ENCODE peak calls at places on chromosomes 16 and 17, in four cellular contexts. W is SK-N-SH, L is H1, H is GM12878. G is an unnamed sample.

GRCh38 chr16:4501071-4501478 is 24.9 kb downstream of the HMOX2 start:
- DNase-seq in L (no peak), H (no peak), W (no peak), G (no peak)

GRCh38 chr16:66043326-66043725 is 323.2 kb upstream of the CDH5 start:
- DNase-seq in L (no peak), W (no peak), H (no peak), G (no peak)

GRCh38 chr17:35713069-35713728 is 18.2 kb upstream of the RASL10B start:
- DNase-seq in W (peak), L (no peak), H (no peak), G (no peak)

GRCh38 chr16:81448154-81449131 is 3.8 kb downstream of the CMIP start:
- DNase-seq in H (no peak), W (no peak), L (no peak), G (no peak)

GRCh38 chr17:13465678-13466077 is 136.1 kb downstream of the HS3ST3A1 start:
- DNase-seq in W (no peak), L (no peak), H (no peak), G (no peak)

GRCh38 chr16:67594956-67595355 is 32.6 kb downstream of the CTCF start:
- DNase-seq in L (no peak), W (no peak), H (no peak), G (no peak)

GRCh38 chr17:47212458-47212857 is 3.3 kb downstream of the MYL4 start:
- DNase-seq in H (no peak), W (no peak), L (no peak), G (no peak)

GRCh38 chr17:42553161-42553818 is 567 bp downstream of the HSD17B1 start:
- DNase-seq in W (peak), H (no peak), L (no peak), G (peak)

GRCh38 chr16:12245923-12246290 is 269.4 kb downstream of the SNX29 start:
- DNase-seq in H (no peak), W (no peak), L (no peak), G (no peak)

GRCh38 chr16:80081851-80082250 is 458.9 kb upstream of the DYNLRB2 start:
- DNase-seq in H (no peak), W (no peak), L (no peak), G (no peak)

GRCh38 chr16:83481589-83481988 is 326.2 kb upstream of the HSBP1 start:
- DNase-seq in L (no peak), W (no peak), H (no peak), G (no peak)

GRCh38 chr17:6208608-6209180 is 138.5 kb downstream of the WSCD1 start:
- DNase-seq in L (no peak), H (no peak), W (no peak), G (no peak)

GRCh38 chr17:6209829-6210228 is 139.7 kb downstream of the WSCD1 start:
- DNase-seq in L (no peak), H (no peak), W (no peak), G (no peak)

GRCh38 chr17:6204203-6204722 is 134.1 kb downstream of the WSCD1 start:
- DNase-seq in L (no peak), W (no peak), H (no peak), G (no peak)

GRCh38 chr17:6205525-6205924 is 135.3 kb downstream of the WSCD1 start:
- DNase-seq in L (no peak), W (no peak), H (no peak), G (no peak)
- TF ChIP-seq NRF1 in L (no peak), W (no peak), H (no peak), G (no peak)

GRCh38 chr17:6640536-6641373 is at the start of the genes KIAA0753 and TXNDC17:
- DNase-seq in H (peak), W (peak), L (peak), G (peak)
- TF ChIP-seq NRF1 in H (no peak), W (peak), L (no peak), G (peak)

GRCh38 chr17:15236281-15237105 is 28.6 kb downstream of the PMP22 start:
- DNase-seq in L (no peak), H (no peak), W (no peak), G (peak)
- TF ChIP-seq NRF1 in L (no peak), H (no peak), W (no peak), G (no peak)

GRCh38 chr17:78381601-78382168 is 3.2 kb downstream of the PGS1 start:
- DNase-seq in W (no peak), H (no peak), L (no peak), G (peak)
- TF ChIP-seq NRF1 in W (no peak), H (no peak), L (no peak), G (no peak)

GRCh38 chr17:4706121-4706520 is 2.2 kb upstream of the PELP1 start:
- DNase-seq in H (no peak), L (no peak), W (no peak), G (no peak)
- TF ChIP-seq NRF1 in H (no peak), L (no peak), W (no peak), G (no peak)

DNA sequence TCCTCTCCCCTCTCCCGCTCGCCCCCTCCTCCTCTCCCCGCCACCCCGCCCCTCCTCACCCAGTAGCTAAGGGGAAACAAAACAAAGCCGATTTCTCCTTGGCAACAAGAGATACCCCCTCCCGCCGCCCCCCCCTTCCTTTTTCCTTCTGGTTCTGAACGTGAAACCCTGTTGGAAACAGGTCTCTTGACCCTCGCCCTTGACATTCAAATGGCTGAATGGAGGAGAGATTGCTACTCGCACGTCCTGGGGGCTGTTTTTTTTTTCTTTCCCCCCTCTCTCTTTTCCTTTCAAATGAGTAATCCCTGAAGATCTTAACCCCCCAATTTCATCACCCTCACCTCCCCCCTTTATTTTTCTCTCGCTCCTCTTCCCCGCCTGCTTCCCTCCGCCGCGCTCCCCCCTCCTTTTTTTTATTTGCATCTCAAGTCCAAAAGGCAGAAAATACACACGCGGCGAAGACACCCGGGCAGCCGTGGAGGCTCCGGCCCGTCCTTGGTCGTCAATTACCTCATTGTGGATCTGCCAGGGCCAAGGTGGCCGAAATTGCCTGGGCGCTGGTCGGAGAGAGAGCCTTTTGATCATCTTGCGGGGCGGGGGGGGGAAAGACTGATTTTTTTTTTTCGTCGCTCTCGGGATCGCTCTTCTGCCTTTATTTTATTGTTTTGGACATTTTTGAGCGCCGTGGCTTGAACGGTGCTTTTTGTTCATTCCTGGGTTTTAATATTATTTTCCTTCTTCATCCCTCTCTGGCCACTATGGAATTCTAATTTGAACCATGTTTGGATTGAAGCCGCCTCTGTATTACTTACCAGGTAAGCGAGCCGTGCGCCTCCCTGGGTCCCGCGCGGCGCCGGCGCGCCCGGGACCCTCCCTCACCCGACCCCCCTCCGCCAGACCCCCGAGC is 57.3 kb upstream of the GSE1 start:
- DNase-seq in W (peak), H (no peak), L (no peak), G (peak)
- TF ChIP-seq NRF1 in W (no peak), H (no peak), L (no peak), G (no peak)

G was measured in K562.